ENCODE peak calls at places on chromosomes 16 and 17, in seven cellular contexts. N, W, G, T, Z, U and H are unnamed samples.

GRCh38 chr16:87918866-87919680 is 17.3 kb downstream of the CA5A start:
- DNase-seq in N (no peak), W (no peak), G (no peak), T (no peak), Z (no peak), U (no peak), H (no peak)

GRCh38 chr16:66423177-66423576 is 3.9 kb upstream of the BEAN1 start:
- DNase-seq in N (no peak), W (no peak), G (no peak), T (no peak), Z (no peak), U (no peak), H (no peak)

GRCh38 chr16:65394306-65394705 is 272.4 kb upstream of the CDH11 start:
- DNase-seq in N (no peak), W (no peak), G (no peak), T (no peak), Z (no peak), U (no peak), H (no peak)

GRCh38 chr17:28901866-28902818 is 737 bp downstream of the DHRS13 start:
- DNase-seq in N (peak), W (no peak), G (no peak), T (no peak), Z (peak), U (no peak), H (peak)

GRCh38 chr16:67006930-67007658 is 18.7 kb downstream of the CES4A start:
- DNase-seq in N (no peak), W (no peak), G (no peak), T (no peak), Z (no peak), U (no peak), H (no peak)

GRCh38 chr17:2710075-2710803 is 1.3 kb downstream of the CLUH start:
- DNase-seq in N (no peak), W (no peak), G (no peak), T (no peak), Z (no peak), U (no peak), H (no peak)

GRCh38 chr17:50266384-50267073 is 7.7 kb upstream of the TMEM92 start:
- DNase-seq in N (no peak), W (no peak), G (no peak), T (no peak), Z (peak), U (peak), H (peak)

GRCh38 chr17:80951121-80952090 is 40.2 kb upstream of the CHMP6 start:
- DNase-seq in N (no peak), W (no peak), G (no peak), T (no peak), Z (no peak), U (no peak), H (no peak)

GRCh38 chr16:27786881-27787625 is 237.1 kb downstream of the KATNIP start:
- DNase-seq in N (no peak), W (no peak), G (no peak), T (no peak), Z (no peak), U (no peak), H (no peak)

GRCh38 chr17:67403065-67403464 is 26.0 kb downstream of the PITPNC1 start:
- DNase-seq in N (no peak), W (no peak), G (no peak), T (no peak), Z (no peak), U (no peak), H (no peak)

GRCh38 chr17:40070895-40071719 is 8.3 kb downstream of the THRA start:
- DNase-seq in N (peak), W (no peak), G (no peak), T (no peak), Z (no peak), U (no peak), H (no peak)

DNA sequence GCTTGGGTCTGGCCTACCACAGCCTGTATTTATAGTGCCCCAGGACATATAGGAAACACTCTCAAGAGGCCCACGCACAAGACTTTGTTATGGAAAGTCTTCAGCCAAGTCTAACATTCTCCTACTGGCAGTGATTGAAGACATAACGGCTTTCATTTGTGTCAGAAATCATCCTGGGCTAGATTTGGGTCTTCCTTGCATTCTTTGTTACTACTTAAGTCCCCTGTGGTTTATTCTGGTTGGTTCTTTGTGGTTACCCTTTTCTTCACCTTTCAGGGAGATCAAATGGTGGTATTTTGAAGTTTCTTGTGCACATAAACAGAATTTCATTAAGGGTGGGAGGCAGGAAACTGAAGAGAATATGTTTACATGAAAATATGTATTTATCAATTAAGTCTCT is 37.7 kb downstream of the REXO5 start:
- DNase-seq in N (no peak), W (no peak), G (no peak), T (no peak), Z (no peak), U (no peak), H (no peak)
- TF ChIP-seq JUND in N (no peak), W (no peak), G (no peak), T (no peak), Z (no peak), U (no peak), H (no peak)

DNA sequence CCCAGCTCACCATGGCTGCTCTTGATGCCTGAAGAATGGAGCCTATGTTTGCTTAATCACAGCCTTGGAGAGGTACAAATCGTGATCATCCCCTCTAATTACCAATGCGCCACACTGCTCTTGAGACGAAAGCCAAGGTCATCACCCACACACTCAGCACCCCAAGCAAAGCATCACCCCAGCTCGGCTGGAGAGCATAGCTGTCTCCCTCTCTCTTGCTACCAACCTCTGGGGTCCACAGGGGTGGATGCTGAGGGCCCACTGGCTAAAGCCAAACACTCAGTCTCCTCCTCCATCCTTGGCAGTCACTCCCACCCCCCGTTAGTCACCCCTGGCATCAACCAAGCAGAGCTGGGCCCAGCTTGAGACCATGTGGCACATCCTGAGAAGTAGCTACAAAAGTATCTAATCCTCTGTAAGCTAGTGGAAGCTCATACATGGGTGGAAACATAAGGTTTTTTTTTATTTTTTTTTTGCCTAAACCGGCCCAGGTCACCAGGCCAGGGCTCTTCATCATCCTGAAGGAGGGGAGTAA is 44.8 kb downstream of the PIMREG start:
- DNase-seq in N (no peak), W (no peak), G (no peak), T (no peak), Z (no peak), U (no peak), H (no peak)
- TF ChIP-seq JUND in N (no peak), W (no peak), G (no peak), T (no peak), Z (no peak), U (no peak), H (no peak)

DNA sequence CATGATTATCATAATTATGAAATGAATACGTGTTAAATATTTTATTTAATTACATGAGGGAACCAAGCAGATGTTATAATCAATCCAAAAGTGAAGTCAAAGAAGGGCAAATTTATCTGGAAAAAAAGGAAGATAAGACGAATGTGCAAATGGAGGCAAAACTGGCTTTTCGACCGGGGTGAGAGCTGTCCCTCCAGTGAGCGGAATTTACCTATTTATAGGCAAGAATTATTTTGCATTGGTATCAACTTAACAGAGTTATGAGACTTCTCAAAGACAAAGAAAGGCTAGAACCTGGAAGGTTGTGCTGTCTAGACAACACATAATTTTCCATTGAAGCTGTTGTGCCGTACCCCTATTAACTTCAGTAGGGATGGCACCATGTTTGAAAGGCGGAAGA is 1.4 kb upstream of the GGA2 start:
- DNase-seq in N (no peak), W (no peak), G (no peak), T (no peak), Z (no peak), U (no peak), H (no peak)
- TF ChIP-seq JUND in N (no peak), W (no peak), G (no peak), T (no peak), Z (no peak), U (no peak), H (no peak)

GRCh38 chr17:77286641-77287431 is 146.1 kb downstream of the SEC14L1 start:
- DNase-seq in N (no peak), W (peak), G (no peak), T (no peak), Z (peak), U (peak), H (peak)
- TF ChIP-seq JUND in N (no peak), W (no peak), G (no peak), T (no peak), Z (no peak), U (peak), H (peak)